ENCODE peak calls at places on chromosomes 4 and X, in five cellular contexts. R is astrocyte, A is PC-3, C is HCT116, O is fibroblast of lung. B is an unnamed sample.
A peak's percentile ranks its signal among the peaks of the same experiment; 100 is the strongest.

GRCh38 chr4:26131053-26131452 is 189.8 kb upstream of the RBPJ start:
- DNase-seq in O (no peak), R (no peak), A (no peak), C (no peak), B (no peak)

GRCh38 chrX:135973025-135973547 is 702 bp downstream of the MMGT1 start:
- DNase-seq in O (no peak), C (no peak), A (peak; percentile 21), R (no peak), B (no peak)

GRCh38 chr4:181688886-181689285 is 554.3 kb upstream of the TENM3 start:
- DNase-seq in O (peak; percentile 78), A (no peak), R (peak; percentile 64), C (no peak), B (no peak)

GRCh38 chr4:150302553-150302952 is 224.3 kb downstream of the DCLK2 start:
- DNase-seq in O (peak; percentile 97), C (peak; percentile 53), R (peak; percentile 97), A (peak; percentile 86), B (no peak)

GRCh38 chr4:73230865-73231517 is 27.6 kb downstream of the ANKRD17 start:
- DNase-seq in C (no peak), R (no peak), A (no peak), O (no peak), B (no peak)

GRCh38 chr4:136650541-136651277 is 881.6 kb downstream of the PCDH18 start:
- DNase-seq in O (peak; percentile 80), A (peak; percentile 55), C (peak; percentile 4), R (peak; percentile 79), B (peak; percentile 55)

GRCh38 chr4:119765951-119766350 is 137.3 kb upstream of the PDE5A start:
- DNase-seq in R (no peak), A (no peak), O (no peak), C (no peak), B (no peak)

GRCh38 chrX:38868941-38869378 is 67.7 kb downstream of the MID1IP1 start:
- DNase-seq in R (peak; percentile 40), O (peak; percentile 52), A (peak; percentile 70), C (no peak), B (no peak)

GRCh38 chrX:72735561-72735960 is 21.5 kb upstream of the PHKA1 start:
- DNase-seq in O (peak; percentile 57), A (no peak), C (no peak), R (peak; percentile 47), B (no peak)

GRCh38 chr4:118821590-118822293 is 14.2 kb downstream of the SEC24D start:
- DNase-seq in O (no peak), R (no peak), A (no peak), C (no peak), B (no peak)

GRCh38 chr4:14771504-14772175 is 230.6 kb upstream of the CPEB2 start:
- DNase-seq in A (peak; percentile 26), C (no peak), O (no peak), R (no peak), B (no peak)

GRCh38 chrX:107673933-107674479 is 45.7 kb downstream of the PRPS1 start:
- DNase-seq in R (peak; percentile 10), O (no peak), C (no peak), A (no peak), B (peak; percentile 89)

GRCh38 chrX:47247206-47247998 is 14.6 kb downstream of the USP11 start:
- DNase-seq in R (peak; percentile 67), A (peak; percentile 78), C (no peak), O (peak; percentile 75), B (no peak)

GRCh38 chr4:158597879-158598596 is 73.6 kb downstream of the C4orf46 start:
- DNase-seq in R (no peak), C (no peak), A (no peak), O (no peak), B (no peak)

GRCh38 chr4:87974856-87975462 is 555 bp upstream of the SPP1 start:
- DNase-seq in O (peak; percentile 49), R (peak; percentile 34), C (no peak), A (peak; percentile 55), B (no peak)
- H3K4me2 ChIP-seq in O (no peak overlapping the region), R (peak overlapping the region; percentile 72), C (peak overlapping the region; percentile 73), A (no peak overlapping the region), B (peak overlapping the region; percentile 58)

GRCh38 chrX:21978346-21978745 is 37.8 kb downstream of the SMS start:
- DNase-seq in C (no peak), R (no peak), A (no peak), O (no peak), B (no peak)
- H3K4me2 ChIP-seq in C (no peak overlapping the region), R (no peak overlapping the region), A (no peak overlapping the region), O (no peak overlapping the region), B (no peak overlapping the region)

GRCh38 chr4:139849219-139849618 is 183.6 kb downstream of the MGST2 start:
- DNase-seq in O (no peak), R (no peak), C (no peak), A (no peak), B (no peak)
- H3K4me2 ChIP-seq in O (no peak overlapping the region), R (no peak overlapping the region), C (no peak overlapping the region), A (no peak overlapping the region), B (no peak overlapping the region)

DNA sequence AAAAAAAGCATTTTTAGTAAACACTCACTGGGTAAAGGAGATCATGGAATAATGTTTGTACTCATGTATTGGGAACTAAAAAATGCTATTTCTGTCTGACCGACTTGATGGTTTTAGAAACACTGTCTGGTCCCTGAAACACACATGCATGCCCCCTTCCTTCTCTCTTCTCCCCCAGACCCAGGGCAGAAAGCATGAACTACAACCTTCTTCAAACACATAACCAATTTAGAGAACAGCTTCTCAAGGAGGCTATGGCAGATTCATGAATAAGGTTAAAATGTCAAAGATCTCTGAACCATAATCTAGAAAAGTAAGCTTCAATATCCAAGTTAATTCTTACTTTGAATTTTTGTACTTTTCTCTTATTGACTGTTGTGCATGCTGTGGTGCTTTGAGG is 6.0 kb downstream of the CCNA2 start:
- DNase-seq in A (no peak), O (no peak), C (no peak), R (no peak), B (no peak)
- H3K4me2 ChIP-seq in A (no peak overlapping the region), O (no peak overlapping the region), C (no peak overlapping the region), R (no peak overlapping the region), B (peak overlapping the region; percentile 41)

GRCh38 chrX:9476810-9477575 is 12.1 kb downstream of the TBL1X start:
- DNase-seq in A (no peak), R (no peak), O (no peak), C (no peak), B (no peak)

GRCh38 chrX:9483376-9483775 is 18.5 kb downstream of the TBL1X start:
- DNase-seq in C (no peak), O (no peak), A (no peak), R (no peak), B (no peak)

GRCh38 chrX:9486786-9487185 is 21.9 kb downstream of the TBL1X start:
- DNase-seq in C (no peak), O (peak; percentile 26), A (no peak), R (no peak), B (no peak)

GRCh38 chrX:9482837-9483236 is 18.0 kb downstream of the TBL1X start:
- DNase-seq in O (no peak), R (no peak), A (no peak), C (no peak), B (no peak)

DNA sequence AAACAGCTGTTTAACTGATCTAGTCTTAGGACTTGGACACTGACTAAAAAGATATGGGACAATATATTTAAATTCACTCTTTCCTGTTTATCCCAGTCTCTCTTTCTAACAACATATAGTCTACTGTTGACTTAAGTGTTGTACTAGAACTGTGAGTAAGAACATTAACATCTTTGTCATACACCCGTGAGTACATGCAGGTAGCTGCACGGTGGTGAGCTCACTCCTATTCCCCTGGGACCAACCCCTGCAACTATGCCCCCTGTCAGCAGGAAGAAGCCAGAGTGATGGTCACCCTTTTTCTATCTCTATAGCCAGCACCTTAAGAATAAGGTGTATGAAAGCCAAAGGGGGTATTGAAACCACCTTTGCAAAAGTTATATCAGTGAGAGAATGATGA is 17.6 kb downstream of the TBL1X start:
- DNase-seq in O (no peak), C (no peak), A (peak; percentile 42), R (no peak), B (no peak)
- H3K4me2 ChIP-seq in O (no peak overlapping the region), C (no peak overlapping the region), A (no peak overlapping the region), R (no peak overlapping the region), B (no peak overlapping the region)

GRCh38 chr4:680091-680490 is 5.7 kb downstream of the MYL5 start:
- DNase-seq in O (no peak), C (no peak), A (no peak), R (no peak), B (no peak)
- H3K4me2 ChIP-seq in O (no peak overlapping the region), C (no peak overlapping the region), A (peak overlapping the region; percentile 84), R (no peak overlapping the region), B (peak overlapping the region; percentile 93)

DNA sequence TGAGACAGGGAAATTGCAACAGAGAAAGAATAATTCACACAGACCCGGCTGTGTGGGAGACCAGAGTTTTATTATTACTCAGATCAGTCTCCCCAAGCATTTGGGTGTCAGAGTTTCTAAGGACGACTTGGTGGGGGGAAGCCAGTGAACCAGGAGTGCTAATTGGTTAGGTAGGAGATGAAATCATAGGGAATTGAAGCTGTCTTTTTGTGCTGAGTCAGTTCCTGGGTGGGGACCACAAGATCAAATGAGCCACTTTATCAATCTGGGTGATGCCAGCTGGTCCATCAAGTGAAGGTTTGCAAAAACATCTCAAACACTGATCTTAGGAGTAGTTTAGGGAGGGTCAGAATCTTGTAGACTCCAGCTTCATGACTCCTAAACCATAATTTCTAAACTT is 560.7 kb downstream of the ADGRL3 start:
- DNase-seq in C (no peak), R (no peak), A (no peak), O (no peak), B (no peak)
- H3K4me2 ChIP-seq in C (no peak overlapping the region), R (no peak overlapping the region), A (no peak overlapping the region), O (no peak overlapping the region), B (no peak overlapping the region)

GRCh38 chrX:22135994-22136684 is 104.0 kb downstream of the PHEX start:
- DNase-seq in C (peak; percentile 16), R (peak; percentile 68), O (peak; percentile 76), A (peak; percentile 83), B (peak; percentile 9)
- H3K4me2 ChIP-seq in C (peak overlapping the region; percentile 45), R (peak overlapping the region; percentile 72), O (peak overlapping the region; percentile 68), A (peak overlapping the region; percentile 87), B (no peak overlapping the region)

GRCh38 chr4:157358851-157359250 is 138.3 kb downstream of the GRIA2 start:
- DNase-seq in R (no peak), C (no peak), O (no peak), A (no peak), B (no peak)

GRCh38 chr4:157358439-157358838 is 137.9 kb downstream of the GRIA2 start:
- DNase-seq in R (no peak), A (no peak), C (no peak), O (no peak), B (no peak)

GRCh38 chr4:157357887-157358286 is 137.4 kb downstream of the GRIA2 start:
- DNase-seq in C (no peak), A (no peak), O (no peak), R (no peak), B (no peak)

GRCh38 chr4:157363366-157363765 is 142.8 kb downstream of the GRIA2 start:
- DNase-seq in O (no peak), R (no peak), A (no peak), C (no peak), B (no peak)
- H3K4me2 ChIP-seq in O (no peak overlapping the region), R (no peak overlapping the region), A (no peak overlapping the region), C (no peak overlapping the region), B (no peak overlapping the region)

B was measured in DND-41.